ENCODE peak calls at places on chromosomes 6 and 20, in ten cellular contexts. G is LoVo, I is PC-9, X is ELR, K is NCI-H748 treated with DMSO at 0.1 percent for 48 hours, J is gastrocnemius medialis, O is HS-27A, W is GF-D8, A is H9, C is GM10248. Z is an unnamed sample.

GRCh38 chr20:44222969-44223368 is 12.4 kb upstream of the OSER1 start:
- DNase-seq in J (no peak), O (no peak), C (no peak), G (no peak), I (no peak), K (no peak), W (no peak), X (peak), A (peak), Z (no peak)

GRCh38 chr6:75693534-75693933 is 55.5 kb upstream of the MYO6 start:
- DNase-seq in J (no peak), W (no peak), K (no peak), A (no peak), C (no peak), I (no peak), O (no peak), G (no peak), X (peak), Z (peak)

GRCh38 chr6:42338573-42339218 is 113.0 kb downstream of the TRERF1 start:
- DNase-seq in G (peak), A (no peak), C (no peak), J (no peak), I (peak), X (peak), K (no peak), W (peak), O (peak), Z (no peak)

GRCh38 chr20:62025832-62026563 is 39.7 kb downstream of the TAF4 start:
- DNase-seq in O (no peak), W (peak), G (no peak), I (no peak), K (no peak), X (peak), A (no peak), C (no peak), J (no peak), Z (peak)

GRCh38 chr6:2770171-2770570 is 5.0 kb downstream of the WRNIP1 start:
- DNase-seq in G (no peak), W (no peak), X (no peak), J (no peak), K (no peak), C (no peak), A (no peak), I (no peak), O (no peak), Z (peak)

GRCh38 chr20:20712004-20712473 is 405 bp downstream of the RALGAPA2 start:
- DNase-seq in X (peak), O (no peak), J (peak), K (peak), I (peak), W (no peak), C (no peak), G (no peak), A (no peak), Z (no peak)

GRCh38 chr20:48722737-48723191 is 105.0 kb downstream of the PREX1 start:
- DNase-seq in I (no peak), O (no peak), J (no peak), A (no peak), G (no peak), K (no peak), C (no peak), W (peak), X (peak), Z (no peak)

GRCh38 chr6:161919711-161920110 is 645.9 kb upstream of the AGPAT4 start:
- DNase-seq in C (no peak), G (no peak), W (no peak), O (no peak), J (no peak), A (no peak), K (no peak), X (no peak), I (no peak), Z (no peak)

GRCh38 chr6:145813285-145814034 is 1.1 kb downstream of the FBXO30 start:
- DNase-seq in K (no peak), I (no peak), X (peak), O (no peak), G (no peak), W (peak), A (no peak), J (no peak), C (no peak), Z (peak)

GRCh38 chr6:143652840-143653239 is 24.9 kb upstream of the PHACTR2 start:
- DNase-seq in K (no peak), C (no peak), G (peak), X (no peak), A (no peak), W (no peak), I (no peak), O (no peak), J (no peak), Z (no peak)

GRCh38 chr6:75611702-75612375 is 10.2 kb downstream of the SENP6 start:
- DNase-seq in I (no peak), C (no peak), J (no peak), G (no peak), X (peak), A (no peak), W (peak), O (no peak), K (no peak), Z (no peak)

GRCh38 chr20:37516697-37517370 is 4.2 kb upstream of the NNAT start:
- DNase-seq in G (no peak), O (no peak), J (no peak), I (no peak), W (no peak), C (no peak), A (no peak), K (no peak), X (no peak), Z (no peak)

GRCh38 chr6:51472745-51473483 is 614.5 kb downstream of the PKHD1 start:
- DNase-seq in O (no peak), A (no peak), G (peak), J (no peak), I (no peak), W (no peak), K (no peak), X (no peak), C (no peak), Z (no peak)

GRCh38 chr20:24998631-24999445 is 6.3 kb upstream of the APMAP start:
- DNase-seq in X (no peak), W (no peak), J (no peak), O (no peak), K (no peak), G (no peak), C (no peak), I (no peak), A (peak), Z (no peak)

GRCh38 chr20:38191654-38192053 is 26.6 kb upstream of the TGM2 start:
- DNase-seq in G (no peak), X (no peak), J (no peak), I (no peak), K (no peak), O (no peak), A (no peak), W (no peak), C (no peak), Z (no peak)

GRCh38 chr20:44133424-44133823 is 53.6 kb downstream of the JPH2 start:
- DNase-seq in A (no peak), J (no peak), O (no peak), G (no peak), C (no peak), X (no peak), I (no peak), K (no peak), W (no peak), Z (no peak)

GRCh38 chr6:147950623-147950987 is 392.0 kb upstream of the SASH1 start:
- DNase-seq in A (no peak), W (no peak), O (no peak), X (peak), I (no peak), C (no peak), J (peak), G (no peak), K (no peak), Z (no peak)

Z was measured in AML-193.